ENCODE peak calls at places on chromosome 1, in ten cellular contexts. Z is EL; A is progenitor cell of endocrine pancreas; J is RCC 7860; W is AG10803; P is nephron progenitor cell; S is stimulated activated naive CD8-positive, alpha-beta T cell treated with anti-CD3 and anti-CD28 coated beads, Interleukin-15, amount 100 ng/mL, for 72 hours; R is bronchial epithelial cell; Y is HFF-Myc; T is T-helper 9 cell. O is an unnamed sample.

GRCh38 chr1:165537351-165538107 is 6.3 kb upstream of the LRRC52 start:
- DNase-seq in Z (no peak), A (no peak), J (no peak), W (no peak), P (no peak), S (no peak), R (no peak), Y (no peak), T (no peak), O (no peak)

GRCh38 chr1:183209533-183210158 is 23.6 kb downstream of the LAMC2 start:
- DNase-seq in Z (peak; percentile 94), A (no peak), J (peak; percentile 79), W (peak; percentile 84), P (no peak), S (peak; percentile 20), R (peak; percentile 89), Y (peak; percentile 62), T (no peak), O (no peak)

GRCh38 chr1:1182491-1183220 is 9.0 kb downstream of the TTLL10 start:
- DNase-seq in Z (no peak), A (no peak), J (no peak), W (no peak), P (peak; percentile 16), S (no peak), R (no peak), Y (no peak), T (no peak), O (no peak)

GRCh38 chr1:241022366-241022765 is 334.6 kb downstream of the RGS7 start:
- DNase-seq in Z (peak; percentile 77), A (no peak), J (no peak), W (no peak), P (no peak), S (no peak), R (no peak), Y (no peak), T (no peak), O (no peak)

GRCh38 chr1:27547220-27548116 is 56.5 kb downstream of the AHDC1 start:
- DNase-seq in Z (no peak), A (no peak), J (no peak), W (no peak), P (no peak), S (no peak), R (no peak), Y (no peak), T (no peak), O (no peak)

GRCh38 chr1:92442351-92442750 is 44.4 kb downstream of the GFI1 start:
- DNase-seq in Z (no peak), A (no peak), J (no peak), W (no peak), P (no peak), S (no peak), R (no peak), Y (no peak), T (no peak), O (no peak)

GRCh38 chr1:153679337-153680119 is 1.0 kb downstream of the NPR1 start:
- DNase-seq in Z (peak; percentile 23), A (peak; percentile 46), J (no peak), W (no peak), P (peak; percentile 73), S (peak; percentile 43), R (no peak), Y (no peak), T (peak; percentile 16), O (no peak)

GRCh38 chr1:246798107-246798506 is 73.9 kb downstream of the SCCPDH start:
- DNase-seq in Z (no peak), A (no peak), J (no peak), W (no peak), P (no peak), S (no peak), R (no peak), Y (no peak), T (no peak), O (no peak)

GRCh38 chr1:159211331-159212136 is 6.9 kb downstream of the ACKR1 start:
- DNase-seq in Z (peak; percentile 42), A (peak; percentile 48), J (peak; percentile 33), W (no peak), P (peak; percentile 68), S (peak; percentile 53), R (peak; percentile 18), Y (no peak), T (peak; percentile 39), O (no peak)

GRCh38 chr1:245901565-245901964 is 605.5 kb downstream of the SMYD3 start:
- DNase-seq in Z (no peak), A (no peak), J (no peak), W (no peak), P (no peak), S (no peak), R (no peak), Y (no peak), T (no peak), O (no peak)

GRCh38 chr1:227257964-227258363 is 60.3 kb downstream of the CDC42BPA start:
- DNase-seq in Z (no peak), A (no peak), J (no peak), W (no peak), P (no peak), S (no peak), R (no peak), Y (no peak), T (no peak), O (no peak)

O was measured in effector memory CD4-positive, alpha-beta T cell.